ENCODE peak calls at places on chromosome 14, in five cellular contexts. One of them, this sample, is unnamed.

GRCh38 chr14:77561881-77562280 is 54.6 kb downstream of the SPTLC2 start:
- DNase-seq in cardiac fibroblast: no peak
- DNase-seq in bronchial epithelial cell: no peak
- DNase-seq in AG04450: no peak
- DNase-seq in fibroblast of pulmonary artery: no peak
- DNase-seq in this sample: no peak

GRCh38 chr14:96502621-96503251 is 554 bp downstream of the PAPOLA start:
- DNase-seq in AG04450: no peak
- DNase-seq in fibroblast of pulmonary artery: peak
- DNase-seq in cardiac fibroblast: peak
- DNase-seq in bronchial epithelial cell: peak
- DNase-seq in this sample: peak

GRCh38 chr14:36805116-36805515 is 143.5 kb downstream of the PAX9 start:
- DNase-seq in cardiac fibroblast: no peak
- DNase-seq in AG04450: no peak
- DNase-seq in bronchial epithelial cell: no peak
- DNase-seq in fibroblast of pulmonary artery: no peak
- DNase-seq in this sample: no peak

GRCh38 chr14:66746316-66747006 is 238.5 kb downstream of the GPHN start:
- DNase-seq in AG04450: peak
- DNase-seq in fibroblast of pulmonary artery: peak
- DNase-seq in cardiac fibroblast: peak
- DNase-seq in bronchial epithelial cell: peak
- DNase-seq in this sample: no peak

GRCh38 chr14:34220921-34221320 is 241.1 kb downstream of the SPTSSA start:
- DNase-seq in fibroblast of pulmonary artery: no peak
- DNase-seq in bronchial epithelial cell: no peak
- DNase-seq in AG04450: no peak
- DNase-seq in cardiac fibroblast: no peak
- DNase-seq in this sample: no peak

GRCh38 chr14:44616204-44616603 is 109.1 kb upstream of the FSCB start:
- DNase-seq in fibroblast of pulmonary artery: no peak
- DNase-seq in AG04450: no peak
- DNase-seq in bronchial epithelial cell: no peak
- DNase-seq in cardiac fibroblast: no peak
- DNase-seq in this sample: no peak

GRCh38 chr14:38882533-38882932 is 220.5 kb downstream of the SEC23A start:
- DNase-seq in AG04450: no peak
- DNase-seq in fibroblast of pulmonary artery: no peak
- DNase-seq in cardiac fibroblast: no peak
- DNase-seq in bronchial epithelial cell: peak
- DNase-seq in this sample: no peak

GRCh38 chr14:85537526-85537925 is 7.6 kb downstream of the FLRT2 start:
- DNase-seq in fibroblast of pulmonary artery: no peak
- DNase-seq in cardiac fibroblast: no peak
- DNase-seq in AG04450: no peak
- DNase-seq in bronchial epithelial cell: no peak
- DNase-seq in this sample: no peak

GRCh38 chr14:81068384-81068783 is 113.0 kb downstream of the TSHR start:
- DNase-seq in fibroblast of pulmonary artery: no peak
- DNase-seq in bronchial epithelial cell: no peak
- DNase-seq in AG04450: no peak
- DNase-seq in cardiac fibroblast: no peak
- DNase-seq in this sample: no peak

GRCh38 chr14:69643430-69644200 is 32.2 kb downstream of the SUSD6 start:
- DNase-seq in AG04450: no peak
- DNase-seq in cardiac fibroblast: no peak
- DNase-seq in bronchial epithelial cell: peak
- DNase-seq in fibroblast of pulmonary artery: peak
- DNase-seq in this sample: peak

GRCh38 chr14:24343795-24344660 is 4.2 kb upstream of the RIPK3 start:
- DNase-seq in bronchial epithelial cell: no peak
- DNase-seq in fibroblast of pulmonary artery: no peak
- DNase-seq in cardiac fibroblast: no peak
- DNase-seq in AG04450: no peak
- DNase-seq in this sample: no peak

GRCh38 chr14:93183596-93184317 is 940 bp downstream of the MOAP1 start:
- DNase-seq in fibroblast of pulmonary artery: no peak
- DNase-seq in AG04450: no peak
- DNase-seq in cardiac fibroblast: no peak
- DNase-seq in bronchial epithelial cell: no peak
- DNase-seq in this sample: peak

GRCh38 chr14:71538949-71539659 is 393.1 kb upstream of the RGS6 start:
- DNase-seq in fibroblast of pulmonary artery: peak
- DNase-seq in bronchial epithelial cell: no peak
- DNase-seq in cardiac fibroblast: peak
- DNase-seq in AG04450: no peak
- DNase-seq in this sample: no peak

GRCh38 chr14:62585247-62585646 is 460.0 kb downstream of the KCNH5 start:
- DNase-seq in AG04450: no peak
- DNase-seq in cardiac fibroblast: no peak
- DNase-seq in fibroblast of pulmonary artery: no peak
- DNase-seq in bronchial epithelial cell: peak
- DNase-seq in this sample: no peak

GRCh38 chr14:33127531-33127930 is 188.9 kb downstream of the NPAS3 start:
- DNase-seq in fibroblast of pulmonary artery: peak
- DNase-seq in bronchial epithelial cell: peak
- DNase-seq in cardiac fibroblast: peak
- DNase-seq in AG04450: no peak
- DNase-seq in this sample: no peak

GRCh38 chr14:101736071-101736470 is 25.4 kb upstream of the PPP2R5C start:
- DNase-seq in cardiac fibroblast: no peak
- DNase-seq in fibroblast of pulmonary artery: no peak
- DNase-seq in AG04450: no peak
- DNase-seq in bronchial epithelial cell: no peak
- DNase-seq in this sample: no peak

GRCh38 chr14:103066399-103066798 is 9.1 kb upstream of the CDC42BPB start:
- DNase-seq in bronchial epithelial cell: no peak
- DNase-seq in cardiac fibroblast: peak
- DNase-seq in fibroblast of pulmonary artery: peak
- DNase-seq in AG04450: no peak
- DNase-seq in this sample: no peak

GRCh38 chr14:94738786-94739185 is 31.1 kb downstream of the GSC start:
- DNase-seq in bronchial epithelial cell: no peak
- DNase-seq in fibroblast of pulmonary artery: peak
- DNase-seq in AG04450: no peak
- DNase-seq in cardiac fibroblast: no peak
- DNase-seq in this sample: no peak

GRCh38 chr14:70036665-70037064 is 152.1 kb downstream of the SLC8A3 start:
- DNase-seq in fibroblast of pulmonary artery: no peak
- DNase-seq in AG04450: no peak
- DNase-seq in bronchial epithelial cell: no peak
- DNase-seq in cardiac fibroblast: no peak
- DNase-seq in this sample: no peak

GRCh38 chr14:85528080-85528881 is 1.7 kb upstream of the FLRT2 start:
- DNase-seq in AG04450: no peak
- DNase-seq in bronchial epithelial cell: peak
- DNase-seq in cardiac fibroblast: peak
- DNase-seq in fibroblast of pulmonary artery: peak
- DNase-seq in this sample: no peak

GRCh38 chr14:76761849-76762616 is 765 bp downstream of the VASH1 start:
- DNase-seq in fibroblast of pulmonary artery: no peak
- DNase-seq in cardiac fibroblast: no peak
- DNase-seq in AG04450: no peak
- DNase-seq in bronchial epithelial cell: no peak
- DNase-seq in this sample: peak

GRCh38 chr14:26687438-26687837 is 89.6 kb upstream of the NOVA1 start:
- DNase-seq in fibroblast of pulmonary artery: no peak
- DNase-seq in bronchial epithelial cell: no peak
- DNase-seq in cardiac fibroblast: no peak
- DNase-seq in AG04450: no peak
- DNase-seq in this sample: peak

GRCh38 chr14:32978691-32979255 is 40.1 kb downstream of the NPAS3 start:
- DNase-seq in AG04450: no peak
- DNase-seq in cardiac fibroblast: no peak
- DNase-seq in fibroblast of pulmonary artery: no peak
- DNase-seq in bronchial epithelial cell: no peak
- DNase-seq in this sample: no peak

GRCh38 chr14:75628816-75629215 is 31.9 kb downstream of the ERG28 start:
- DNase-seq in bronchial epithelial cell: no peak
- DNase-seq in AG04450: no peak
- DNase-seq in fibroblast of pulmonary artery: no peak
- DNase-seq in cardiac fibroblast: no peak
- DNase-seq in this sample: no peak

GRCh38 chr14:71175491-71175890 is 268.2 kb downstream of the PCNX1 start:
- DNase-seq in bronchial epithelial cell: peak
- DNase-seq in cardiac fibroblast: no peak
- DNase-seq in AG04450: no peak
- DNase-seq in fibroblast of pulmonary artery: no peak
- DNase-seq in this sample: no peak

DNA sequence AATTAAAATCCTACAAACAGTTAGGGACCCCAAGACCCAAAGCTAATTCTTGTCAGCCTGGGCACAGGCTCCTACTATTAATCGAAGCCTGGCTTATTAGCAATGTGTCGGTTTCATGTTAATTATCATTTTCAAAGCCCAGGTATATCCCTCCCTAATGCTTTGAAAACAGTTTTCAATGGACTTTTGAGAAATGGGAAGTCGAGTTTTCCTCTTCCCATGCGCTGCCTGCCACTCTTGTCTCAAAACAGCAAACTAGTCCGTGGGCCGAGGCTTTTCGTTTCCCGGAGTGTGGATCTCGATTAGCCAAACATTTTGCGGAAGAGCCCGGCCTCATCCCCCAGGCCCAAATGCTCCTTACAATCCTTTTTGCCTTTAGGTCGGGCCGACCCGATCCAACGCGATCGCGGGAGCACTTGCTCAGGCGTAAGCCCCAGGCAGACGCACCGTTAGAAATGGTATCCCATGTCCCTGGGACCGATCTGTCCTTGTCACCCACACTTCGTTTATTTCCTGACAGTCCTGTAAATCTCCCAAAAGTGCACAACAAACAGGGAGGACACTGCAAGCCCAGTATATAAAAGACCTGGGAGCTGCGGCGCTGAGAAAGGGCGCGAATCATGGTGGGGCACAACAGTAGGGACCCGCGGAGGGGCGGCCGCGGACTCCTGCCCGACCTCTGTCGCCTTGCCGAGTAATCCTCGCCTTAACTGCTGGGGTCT is 1.5 kb downstream of the SIX6 start:
- DNase-seq in bronchial epithelial cell: no peak
- DNase-seq in cardiac fibroblast: no peak
- DNase-seq in fibroblast of pulmonary artery: no peak
- DNase-seq in AG04450: no peak
- DNase-seq in this sample: no peak
- H3K4me3 ChIP-seq in bronchial epithelial cell: no peak
- H3K4me3 ChIP-seq in cardiac fibroblast: no peak
- H3K4me3 ChIP-seq in fibroblast of pulmonary artery: no peak
- H3K4me3 ChIP-seq in AG04450: no peak
- H3K4me3 ChIP-seq in this sample: peak

DNA sequence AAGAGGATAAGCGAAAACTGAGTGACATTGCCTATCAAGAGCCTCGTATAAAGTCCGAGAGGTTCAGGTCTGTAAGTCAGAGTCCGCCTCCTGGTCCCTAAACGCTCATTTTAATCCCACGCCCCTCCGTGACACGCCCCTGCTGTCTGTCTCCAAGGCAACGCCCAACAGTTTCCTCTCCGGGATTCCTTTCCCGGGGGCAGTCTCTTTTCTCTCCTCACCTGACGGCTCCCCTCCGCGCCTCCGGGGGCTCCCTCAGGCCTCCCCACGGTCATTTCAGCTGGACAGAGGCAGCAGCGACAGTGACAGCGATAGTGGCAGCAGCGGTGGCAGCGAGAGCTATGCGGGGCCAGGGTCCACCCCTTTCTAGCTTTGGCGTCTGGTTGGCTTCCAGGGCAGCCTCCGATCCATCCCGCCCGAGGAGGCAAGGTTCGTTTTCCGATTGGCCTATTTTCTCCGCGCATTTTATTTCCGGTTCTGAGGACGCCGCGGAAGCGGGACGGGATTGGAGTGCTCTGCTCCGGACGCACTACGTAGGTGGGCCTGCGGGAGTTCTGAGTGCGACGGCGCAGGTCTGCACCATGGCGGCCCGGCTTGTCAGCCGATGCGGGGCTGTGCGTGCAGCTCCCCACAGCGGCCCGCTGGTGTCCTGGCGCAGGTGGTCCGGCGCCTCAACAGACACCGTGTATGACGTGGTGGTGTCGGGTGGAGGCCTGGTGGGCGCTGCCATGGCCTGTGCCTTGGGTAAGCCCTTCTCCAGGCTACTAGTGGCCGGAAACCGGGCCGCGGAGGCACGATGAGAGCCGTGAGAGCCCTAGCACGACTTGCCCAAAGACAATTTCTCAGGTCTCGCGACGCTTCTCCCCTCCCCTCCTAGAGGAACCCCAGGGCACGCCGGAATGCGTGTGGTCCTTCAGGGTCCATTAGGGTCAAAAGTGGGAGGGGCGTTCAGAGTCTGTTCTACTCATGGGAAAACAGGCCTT is at the start of the genes COQ6 and FAM161B:
- DNase-seq in bronchial epithelial cell: peak
- DNase-seq in cardiac fibroblast: peak
- DNase-seq in AG04450: peak
- DNase-seq in fibroblast of pulmonary artery: peak
- DNase-seq in this sample: peak
- TF ChIP-seq CTCF in bronchial epithelial cell: peak
- TF ChIP-seq CTCF in cardiac fibroblast: no peak
- TF ChIP-seq CTCF in AG04450: peak
- TF ChIP-seq CTCF in fibroblast of pulmonary artery: no peak
- TF ChIP-seq CTCF in this sample: no peak

GRCh38 chr14:68089146-68089715 is 269.7 kb downstream of the RAD51B start:
- DNase-seq in fibroblast of pulmonary artery: peak
- DNase-seq in cardiac fibroblast: peak
- DNase-seq in bronchial epithelial cell: peak
- DNase-seq in AG04450: no peak
- DNase-seq in this sample: no peak
- H3K4me3 ChIP-seq in fibroblast of pulmonary artery: no peak
- H3K4me3 ChIP-seq in cardiac fibroblast: no peak
- H3K4me3 ChIP-seq in bronchial epithelial cell: no peak
- H3K4me3 ChIP-seq in AG04450: no peak
- H3K4me3 ChIP-seq in this sample: no peak

DNA sequence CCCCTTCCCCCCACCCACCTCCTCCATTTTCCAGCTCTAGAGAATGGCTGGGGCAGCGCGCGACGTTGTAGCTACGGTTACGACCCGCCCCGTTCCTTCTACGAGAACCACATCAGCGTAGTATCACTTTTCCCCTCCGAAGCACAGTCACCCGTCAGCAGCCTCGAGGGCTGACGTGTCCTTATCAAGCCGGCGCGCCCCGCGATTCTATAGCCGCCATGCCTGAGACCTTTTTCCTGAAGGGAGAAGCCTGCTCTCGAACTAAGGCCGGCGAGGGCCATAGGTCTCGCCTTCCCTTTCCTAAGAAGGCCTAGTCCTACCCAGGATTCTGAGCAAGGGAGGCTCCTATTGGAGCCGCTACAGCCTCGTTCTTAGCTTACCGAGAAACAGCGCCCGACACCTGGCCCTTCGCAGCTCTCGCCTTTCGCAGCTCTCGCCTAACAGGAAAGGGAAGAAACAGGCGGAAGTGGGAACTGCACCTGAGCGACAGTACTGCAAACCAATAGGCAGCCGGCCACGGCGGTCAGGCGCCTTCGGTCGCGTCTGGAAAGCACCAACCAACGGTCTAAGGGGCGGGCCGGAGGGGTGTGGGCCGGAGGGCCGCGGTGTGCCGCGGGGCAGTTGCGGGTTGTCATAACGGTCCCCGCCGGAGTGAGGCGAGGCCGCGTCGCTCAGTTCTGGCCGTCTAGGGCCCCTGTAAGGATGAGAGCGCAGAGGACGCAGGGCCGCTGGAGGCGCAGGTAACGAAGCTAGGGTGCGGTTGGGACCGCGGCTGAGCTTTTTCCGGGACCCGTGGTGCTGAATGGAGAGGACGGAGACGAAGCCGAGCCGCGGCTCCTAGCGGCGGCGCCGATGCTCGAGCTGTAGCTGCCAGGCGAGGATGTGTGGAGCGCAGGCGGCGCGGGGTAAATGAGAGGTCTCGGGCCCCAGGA is at the start of the genes MGAT2 and RPL36AL:
- DNase-seq in fibroblast of pulmonary artery: peak
- DNase-seq in bronchial epithelial cell: peak
- DNase-seq in cardiac fibroblast: peak
- DNase-seq in AG04450: peak
- DNase-seq in this sample: peak
- TF ChIP-seq CTCF in fibroblast of pulmonary artery: peak
- TF ChIP-seq CTCF in bronchial epithelial cell: peak
- TF ChIP-seq CTCF in cardiac fibroblast: peak
- TF ChIP-seq CTCF in AG04450: peak
- TF ChIP-seq CTCF in this sample: no peak

This sample was measured in lung.